ENCODE peak calls at places on chromosomes 7 and 10, in ten cellular contexts. G is psoas muscle, P is A549, O is OCI-LY7, L is cardiac muscle cell, I is PC-9, B is GM23248, V is lower lobe of right lung, D is H1, H is right cardiac atrium. X is an unnamed sample.
A peak's percentile ranks its signal among the peaks of the same experiment; 100 is the strongest.

GRCh38 chr10:114998993-114999392 is 61.0 kb downstream of the TRUB1 start:
- DNase-seq in G (no peak), P (no peak), O (no peak), L (no peak), I (no peak), B (no peak), V (no peak), D (no peak), H (no peak), X (no peak)

GRCh38 chr10:59240581-59241183 is 64.2 kb downstream of the PHYHIPL start:
- DNase-seq in G (no peak), P (peak; percentile 44), O (peak; percentile 16), L (peak; percentile 57), I (peak; percentile 4), B (peak; percentile 72), V (no peak), D (peak; percentile 49), H (no peak), X (peak; percentile 18)

GRCh38 chr10:593901-594457 is 95.5 kb downstream of the DIP2C start:
- DNase-seq in G (peak; percentile 54), P (no peak), O (no peak), L (no peak), I (no peak), B (no peak), V (no peak), D (no peak), H (peak; percentile 79), X (no peak)

GRCh38 chr10:128662520-128662919 is 536.3 kb upstream of the MKI67 start:
- DNase-seq in G (no peak), P (no peak), O (no peak), L (no peak), I (no peak), B (no peak), V (no peak), D (no peak), H (no peak), X (no peak)

GRCh38 chr10:43946445-43946844 is 297.8 kb upstream of the ZNF32 start:
- DNase-seq in G (no peak), P (no peak), O (no peak), L (no peak), I (no peak), B (no peak), V (no peak), D (no peak), H (no peak), X (no peak)

GRCh38 chr7:99123571-99124033 is 20.3 kb downstream of the SMURF1 start:
- DNase-seq in G (peak; percentile 27), P (peak; percentile 39), O (no peak), L (no peak), I (peak; percentile 68), B (peak; percentile 67), V (no peak), D (no peak), H (no peak), X (no peak)

GRCh38 chr10:103855852-103856496 is 598 bp upstream of the SH3PXD2A start:
- DNase-seq in G (no peak), P (no peak), O (no peak), L (no peak), I (no peak), B (no peak), V (no peak), D (peak; percentile 69), H (no peak), X (no peak)

GRCh38 chr7:99108615-99109014 is 35.3 kb downstream of the SMURF1 start:
- DNase-seq in G (no peak), P (no peak), O (no peak), L (no peak), I (no peak), B (peak; percentile 86), V (no peak), D (no peak), H (no peak), X (peak; percentile 61)

GRCh38 chr7:149770728-149771127 is 2.7 kb downstream of the ZNF467 start:
- DNase-seq in G (no peak), P (no peak), O (no peak), L (no peak), I (no peak), B (no peak), V (no peak), D (no peak), H (peak; percentile 21), X (no peak)

GRCh38 chr7:5679741-5680473 is 101.6 kb downstream of the RNF216 start:
- DNase-seq in G (peak; percentile 52), P (no peak), O (no peak), L (no peak), I (no peak), B (no peak), V (peak; percentile 83), D (no peak), H (peak; percentile 85), X (no peak)

GRCh38 chr7:138097064-138097741 is 20.9 kb downstream of the AKR1D1 start:
- DNase-seq in G (no peak), P (peak; percentile 31), O (peak; percentile 8), L (peak; percentile 53), I (peak; percentile 13), B (peak; percentile 26), V (no peak), D (no peak), H (no peak), X (no peak)

GRCh38 chr10:22253578-22253882 is 35.7 kb upstream of the EBLN1 start:
- DNase-seq in G (peak; percentile 64), P (no peak), O (no peak), L (no peak), I (no peak), B (peak; percentile 35), V (peak; percentile 64), D (no peak), H (peak; percentile 88), X (no peak)

DNA sequence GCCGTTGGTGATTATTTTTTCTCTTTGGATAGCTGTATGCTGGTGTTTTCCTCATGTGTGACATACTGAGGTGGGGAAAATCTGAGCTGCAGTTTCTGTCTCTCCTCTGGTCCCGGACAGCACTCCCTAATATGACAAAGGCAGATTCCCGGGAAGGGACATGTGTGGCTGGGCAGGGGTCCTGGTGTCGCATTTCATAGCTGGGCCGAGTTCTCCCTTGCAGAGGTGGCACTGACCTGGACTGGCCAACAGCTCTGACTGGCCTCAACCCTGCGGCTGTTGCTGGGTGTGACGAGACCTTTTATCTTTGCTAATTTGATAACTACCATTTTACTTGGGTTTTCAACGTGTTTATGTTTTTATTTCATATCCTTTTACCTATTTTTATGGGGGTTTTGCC is 248.6 kb upstream of the TCERG1L start:
- DNase-seq in G (no peak), P (no peak), O (no peak), L (peak; percentile 14), I (no peak), B (no peak), V (no peak), D (no peak), H (no peak), X (no peak)
- H3K27ac ChIP-seq in G (no peak overlapping the region), P (no peak overlapping the region), O (no peak overlapping the region), L (no peak overlapping the region), I (no peak overlapping the region), B (no peak overlapping the region), V (no peak overlapping the region), D (no peak overlapping the region), H (no peak overlapping the region), X (no peak overlapping the region)

DNA sequence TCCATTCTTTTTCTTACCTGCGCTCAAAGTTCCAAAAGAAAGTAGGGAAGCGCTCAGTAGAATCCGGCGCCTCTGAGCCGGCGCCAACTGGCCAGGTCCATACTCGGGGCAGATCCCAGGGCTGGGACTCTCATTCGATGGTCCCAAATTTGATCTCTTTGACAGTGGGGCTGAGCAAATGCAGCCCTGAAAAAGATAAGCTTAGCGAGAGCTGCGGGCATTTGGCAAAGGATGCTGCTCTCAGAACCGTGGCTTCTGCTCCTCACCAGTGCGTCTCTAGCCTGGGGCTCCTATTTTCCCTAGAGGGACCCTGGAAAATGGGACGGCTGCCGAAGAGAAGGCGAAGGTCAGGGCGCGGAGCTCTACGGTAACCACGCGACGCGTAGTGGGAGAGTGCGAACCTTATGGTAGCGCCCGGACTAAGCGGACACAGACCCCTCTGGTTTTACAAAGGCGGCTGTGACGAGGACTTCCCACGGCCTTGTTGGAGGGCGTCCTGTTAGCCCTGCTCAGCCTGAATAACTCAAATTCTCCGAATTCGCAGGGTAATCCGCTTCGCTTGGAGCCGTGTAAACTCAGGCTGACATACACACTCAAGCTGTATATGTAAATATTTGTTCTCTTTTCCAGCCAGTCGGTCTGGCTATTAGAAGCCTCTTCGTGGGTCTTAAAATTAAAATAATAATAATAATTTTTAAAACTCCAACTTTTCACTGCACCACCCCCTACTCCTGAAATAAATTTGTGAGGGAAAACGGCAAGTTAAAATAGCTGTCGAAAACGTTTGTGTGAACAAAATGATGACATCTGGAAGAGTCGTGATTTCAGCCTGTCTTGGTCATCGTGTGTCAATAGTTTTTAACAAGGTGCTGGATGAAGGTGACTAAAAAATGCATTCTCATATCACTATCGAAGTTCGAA is 856 bp upstream of the TBX20 start:
- DNase-seq in G (no peak), P (no peak), O (no peak), L (peak; percentile 72), I (no peak), B (no peak), V (no peak), D (peak; percentile 52), H (peak; percentile 80), X (no peak)
- H3K4me1 ChIP-seq in G (no peaks in the 10 kb centered on the region), P (peaks cover 14% of the 10 kb centered on the region), O (peaks cover 3% of the 10 kb centered on the region), L (no peaks in the 10 kb centered on the region), I (no peaks in the 10 kb centered on the region), B (no peaks in the 10 kb centered on the region), V (peaks cover 8% of the 10 kb centered on the region), D (peaks cover 7% of the 10 kb centered on the region), H (no peaks in the 10 kb centered on the region), X (no peaks in the 10 kb centered on the region)

DNA sequence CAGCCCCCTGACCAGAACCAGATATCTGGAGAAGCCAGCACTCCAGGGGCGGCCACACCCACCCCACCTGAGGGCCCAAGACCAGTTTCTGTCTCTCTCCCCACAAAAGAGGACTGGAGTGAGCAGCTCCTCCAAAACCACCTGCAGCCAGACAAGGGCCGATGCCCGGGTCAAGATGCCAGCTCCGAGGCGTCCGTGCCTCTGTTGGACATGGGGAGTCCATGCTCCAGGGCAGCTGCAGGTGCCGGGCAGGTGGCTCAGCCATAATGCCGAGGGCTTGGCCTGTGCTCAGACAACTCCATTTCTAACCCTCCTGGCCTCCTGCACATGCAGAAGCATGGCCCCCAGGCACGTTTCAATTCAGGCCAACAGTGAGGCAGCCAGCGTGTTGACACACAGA is 234.6 kb downstream of the MAD1L1 start:
- DNase-seq in G (no peak), P (no peak), O (no peak), L (no peak), I (no peak), B (no peak), V (no peak), D (no peak), H (peak; percentile 24), X (no peak)
- H3K27ac ChIP-seq in G (no peak overlapping the region), P (no peak overlapping the region), O (no peak overlapping the region), L (no peak overlapping the region), I (no peak overlapping the region), B (no peak overlapping the region), V (no peak overlapping the region), D (no peak overlapping the region), H (no peak overlapping the region), X (no peak overlapping the region)

DNA sequence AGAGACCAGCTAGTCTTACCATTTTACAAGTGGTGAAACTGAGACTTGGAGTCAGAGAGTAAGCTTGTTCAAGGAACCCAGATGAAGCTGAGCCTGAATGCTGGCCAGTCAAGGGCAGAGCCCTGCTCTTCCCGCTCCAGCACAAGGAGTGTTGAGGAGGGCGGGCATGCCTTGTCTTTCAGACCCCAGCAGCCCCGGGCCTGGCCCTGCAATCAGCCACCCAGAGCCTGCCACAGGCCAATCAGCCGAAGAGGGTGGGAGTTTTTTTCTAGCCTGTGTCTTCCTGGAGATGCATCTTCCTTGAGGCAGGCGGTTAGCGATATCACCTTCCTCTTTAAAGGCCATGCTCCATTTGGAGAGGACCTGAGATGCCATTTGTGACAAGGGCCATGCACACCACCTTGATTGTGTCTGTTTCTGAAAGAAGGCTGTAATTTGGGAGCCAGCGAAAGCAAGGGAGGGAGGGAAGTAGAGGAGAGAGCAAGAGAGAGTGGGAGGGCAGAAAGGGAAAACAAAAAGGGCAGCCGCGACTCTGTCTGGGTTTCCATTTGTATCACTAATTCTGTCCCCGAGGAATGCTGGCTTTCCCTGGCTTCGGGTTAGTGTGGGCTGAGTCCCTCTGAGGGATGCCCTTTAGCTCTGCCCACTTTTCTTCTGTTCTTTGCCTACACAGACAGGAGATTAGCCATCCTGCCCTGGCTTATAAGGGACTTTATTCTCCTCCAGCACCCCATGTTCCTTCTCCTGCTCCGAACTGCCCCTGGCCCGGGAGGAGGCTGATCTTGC is 8.0 kb downstream of the CDH23 start:
- DNase-seq in G (no peak), P (no peak), O (no peak), L (no peak), I (no peak), B (no peak), V (no peak), D (peak; percentile 46), H (no peak), X (no peak)
- H3K4me1 ChIP-seq in G (no peaks in the 10 kb centered on the region), P (no peaks in the 10 kb centered on the region), O (no peaks in the 10 kb centered on the region), L (no peaks in the 10 kb centered on the region), I (no peaks in the 10 kb centered on the region), B (no peaks in the 10 kb centered on the region), V (no peaks in the 10 kb centered on the region), D (peaks cover 3% of the 10 kb centered on the region), H (no peaks in the 10 kb centered on the region), X (no peaks in the 10 kb centered on the region)